ENCODE peak calls at places on chromosomes 4 and X, in six cellular contexts. O, Z, I, T, G and J are unnamed samples.

GRCh38 chr4:89307446-89308160 is at the start of gene GPRIN3:
- DNase-seq in O (peak), Z (peak), I (peak), T (peak), G (peak), J (no peak)

GRCh38 chr4:54840992-54841768 is 183.4 kb downstream of the KIT start:
- DNase-seq in O (no peak), Z (peak), I (peak), T (peak), G (no peak), J (no peak)

GRCh38 chr4:119655111-119655837 is 26.7 kb upstream of the PDE5A start:
- DNase-seq in O (no peak), Z (no peak), I (no peak), T (no peak), G (no peak), J (no peak)

GRCh38 chr4:182932651-182933050 is 15.5 kb upstream of the DCTD start:
- DNase-seq in O (no peak), Z (no peak), I (no peak), T (no peak), G (no peak), J (no peak)

GRCh38 chr4:137967480-137968190 is 274.5 kb downstream of the SLC7A11 start:
- DNase-seq in O (no peak), Z (no peak), I (no peak), T (no peak), G (no peak), J (no peak)

GRCh38 chr4:96675420-96675819 is 835.5 kb downstream of the PDHA2 start:
- DNase-seq in O (no peak), Z (no peak), I (peak), T (no peak), G (no peak), J (no peak)

GRCh38 chrX:43559643-43560042 is 96.5 kb upstream of the MAOA start:
- DNase-seq in O (peak), Z (peak), I (peak), T (peak), G (no peak), J (no peak)

GRCh38 chrX:38654302-38654701 is 93.0 kb downstream of the TSPAN7 start:
- DNase-seq in O (no peak), Z (peak), I (peak), T (no peak), G (no peak), J (no peak)

GRCh38 chr4:6948134-6948460 is 38.5 kb downstream of the TBC1D14 start:
- DNase-seq in O (no peak), Z (no peak), I (no peak), T (no peak), G (no peak), J (no peak)

GRCh38 chr4:26525136-26525535 is 34.9 kb upstream of the CCKAR start:
- DNase-seq in O (peak), Z (no peak), I (peak), T (no peak), G (no peak), J (no peak)

GRCh38 chr4:156475322-156475721 is 496.3 kb downstream of the PDGFC start:
- DNase-seq in O (peak), Z (peak), I (peak), T (no peak), G (no peak), J (peak)

GRCh38 chrX:73916931-73917657 is 354.1 kb downstream of the CHIC1 start:
- DNase-seq in O (peak), Z (peak), I (peak), T (no peak), G (no peak), J (peak)

GRCh38 chr4:8849266-8850073 is 22.2 kb downstream of the HMX1 start:
- DNase-seq in O (no peak), Z (no peak), I (no peak), T (no peak), G (no peak), J (no peak)

GRCh38 chrX:3177851-3178250 is 136.6 kb downstream of the ARSF start:
- DNase-seq in O (no peak), Z (no peak), I (peak), T (no peak), G (no peak), J (peak)

GRCh38 chrX:39491548-39492297 is 606.0 kb downstream of the BCOR start:
- DNase-seq in O (no peak), Z (no peak), I (no peak), T (no peak), G (no peak), J (no peak)

GRCh38 chr4:184330008-184330400 is 112.3 kb upstream of the ENPP6 start:
- DNase-seq in O (no peak), Z (no peak), I (no peak), T (no peak), G (no peak), J (peak)
- H3K27ac ChIP-seq in O (no peak), Z (no peak), I (no peak), T (peak), G (no peak), J (peak)

GRCh38 chr4:95156452-95156765 is 392.4 kb downstream of the UNC5C start:
- DNase-seq in O (no peak), Z (no peak), I (no peak), T (no peak), G (no peak), J (no peak)
- H3K27ac ChIP-seq in O (no peak), Z (no peak), I (no peak), T (no peak), G (no peak), J (no peak)

DNA sequence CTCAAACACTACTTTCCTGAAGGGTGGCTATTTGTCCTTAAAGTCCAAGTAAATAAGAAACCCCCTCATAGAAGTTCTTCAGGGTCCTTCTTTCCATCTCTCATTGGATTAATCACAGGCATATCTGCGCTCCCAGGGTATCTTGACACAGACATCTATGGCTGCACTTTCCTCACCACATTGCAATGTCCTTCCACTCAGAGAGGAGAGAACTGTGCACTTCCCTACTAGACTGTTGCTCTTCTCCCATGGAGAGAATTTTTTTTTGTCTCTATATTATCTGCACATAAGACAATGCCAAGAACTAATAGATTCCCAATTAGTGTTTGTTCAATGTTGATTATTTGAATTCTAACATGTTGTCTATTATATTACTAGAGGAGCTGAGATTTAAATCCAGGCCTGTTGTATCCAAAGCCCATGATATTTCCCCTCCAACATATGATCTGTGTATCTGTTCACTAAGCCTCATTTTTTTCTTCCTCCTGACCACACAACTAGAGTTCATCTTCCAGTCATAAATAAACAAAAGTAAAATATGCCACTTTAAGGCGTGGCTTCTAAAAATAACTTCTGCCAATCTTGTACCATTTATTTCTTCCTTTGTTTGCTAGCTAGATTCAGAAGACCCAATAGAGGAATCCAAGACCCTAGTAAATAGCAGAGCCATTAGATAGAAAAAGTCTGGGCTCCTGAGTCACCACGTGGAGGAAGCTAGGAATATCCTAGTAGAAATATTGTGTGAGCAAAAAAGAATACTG is 61.5 kb upstream of the FAM241A start:
- DNase-seq in O (peak), Z (no peak), I (no peak), T (no peak), G (no peak), J (no peak)
- H3K27ac ChIP-seq in O (peak), Z (no peak), I (no peak), T (no peak), G (peak), J (peak)

DNA sequence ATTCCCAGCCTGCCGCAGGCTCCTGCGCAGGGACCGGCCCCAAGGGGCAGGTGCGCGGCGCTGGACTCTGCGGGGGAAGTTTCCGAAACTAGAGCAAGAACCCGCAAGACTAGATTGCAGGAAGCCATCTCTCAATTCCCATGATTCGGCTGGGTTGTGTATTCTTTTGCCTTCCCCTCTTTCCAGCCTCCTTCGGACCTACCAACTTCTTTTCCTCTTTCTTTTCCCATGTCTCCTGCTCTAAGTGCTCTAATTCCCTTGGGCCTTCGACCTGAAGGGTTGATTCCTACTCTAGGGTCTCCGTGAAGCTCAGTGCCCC is 645 bp upstream of the OPHN1 start:
- DNase-seq in O (no peak), Z (no peak), I (no peak), T (no peak), G (no peak), J (no peak)
- H3K27ac ChIP-seq in O (no peak), Z (no peak), I (no peak), T (peak), G (peak), J (peak)

GRCh38 chr4:74205559-74205958 is 47.6 kb downstream of the MTHFD2L start:
- DNase-seq in O (no peak), Z (no peak), I (no peak), T (no peak), G (no peak), J (no peak)
- H3K27ac ChIP-seq in O (peak), Z (no peak), I (no peak), T (no peak), G (no peak), J (no peak)

GRCh38 chrX:81900522-81900921 is 698.6 kb downstream of the SH3BGRL start:
- DNase-seq in O (no peak), Z (no peak), I (no peak), T (no peak), G (no peak), J (no peak)
- H3K27ac ChIP-seq in O (no peak), Z (no peak), I (no peak), T (no peak), G (no peak), J (no peak)

DNA sequence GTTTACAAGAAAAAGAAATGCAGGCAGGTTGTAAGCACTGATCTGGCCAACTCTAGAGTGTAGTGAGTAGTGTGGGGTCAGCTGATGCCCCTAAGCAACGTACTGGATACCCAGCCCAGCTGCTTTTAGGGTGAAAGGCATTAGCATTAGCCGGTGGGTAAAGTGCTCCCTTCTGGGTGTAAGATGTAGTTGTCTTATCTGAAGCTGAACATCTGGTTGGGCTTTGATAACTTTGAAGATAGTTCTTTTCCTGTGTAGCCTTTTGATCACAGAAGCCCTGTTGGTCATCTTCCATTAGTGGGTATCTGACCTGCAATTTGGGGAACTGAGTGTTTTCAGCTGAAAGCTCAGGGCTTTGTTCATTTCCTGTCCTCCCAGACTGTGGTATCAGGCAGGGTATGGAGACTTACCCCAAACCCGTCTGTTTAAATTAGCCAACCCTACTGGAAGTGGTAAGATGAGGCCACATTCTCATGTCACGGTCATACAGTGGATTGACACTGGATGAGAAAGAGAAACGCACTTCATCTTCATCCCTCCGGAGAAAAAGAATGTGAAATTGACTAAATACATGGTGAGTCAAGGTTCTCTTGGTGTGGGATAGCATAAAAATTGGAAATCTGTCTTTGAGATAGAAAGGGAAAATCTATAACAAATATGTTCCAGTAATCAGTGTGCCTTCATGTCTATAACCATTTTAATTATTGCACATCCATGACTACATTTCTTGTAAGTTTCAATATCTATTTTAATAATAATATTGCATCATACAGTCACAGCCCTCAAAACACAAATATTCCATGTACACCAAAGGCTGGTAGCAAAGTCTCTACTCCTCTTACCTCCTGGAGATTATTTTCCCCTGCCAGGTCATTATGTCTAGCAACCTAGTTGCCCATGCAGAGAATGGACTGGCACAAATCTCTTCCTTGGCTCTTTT is 8.7 kb downstream of the RHOH start:
- DNase-seq in O (no peak), Z (no peak), I (no peak), T (no peak), G (no peak), J (no peak)
- H3K27ac ChIP-seq in O (no peak), Z (no peak), I (no peak), T (peak), G (no peak), J (no peak)